ENCODE peak calls at places on chromosomes 13 and 19, in seven cellular contexts. One of them, this sample, is unnamed. For H3K4me1, the result is how much of the 10 kb centered on the place peaks cover.

GRCh38 chr19:37078717-37079032 is 442 bp downstream of the ZNF420 start:
- DNase-seq in left ventricle myocardium inferior: no peak
- DNase-seq in HepG2: no peak
- DNase-seq in CD8-positive, alpha-beta T cell: no peak
- DNase-seq in stomach: no peak
- DNase-seq in cardiac muscle cell: no peak
- DNase-seq in heart left ventricle: no peak
- DNase-seq in this sample: no peak

GRCh38 chr13:52707375-52707774 is 32.2 kb downstream of the CNMD start:
- DNase-seq in stomach: no peak
- DNase-seq in CD8-positive, alpha-beta T cell: no peak
- DNase-seq in HepG2: no peak
- DNase-seq in left ventricle myocardium inferior: no peak
- DNase-seq in cardiac muscle cell: no peak
- DNase-seq in heart left ventricle: no peak
- DNase-seq in this sample: no peak

GRCh38 chr13:42270160-42270856 is 1.6 kb upstream of the AKAP11 start:
- DNase-seq in stomach: no peak
- DNase-seq in HepG2: no peak
- DNase-seq in left ventricle myocardium inferior: no peak
- DNase-seq in cardiac muscle cell: no peak
- DNase-seq in CD8-positive, alpha-beta T cell: no peak
- DNase-seq in heart left ventricle: no peak
- DNase-seq in this sample: no peak

GRCh38 chr13:106418556-106418955 is 116.9 kb downstream of the EFNB2 start:
- DNase-seq in cardiac muscle cell: no peak
- DNase-seq in heart left ventricle: no peak
- DNase-seq in left ventricle myocardium inferior: no peak
- DNase-seq in CD8-positive, alpha-beta T cell: no peak
- DNase-seq in HepG2: no peak
- DNase-seq in stomach: no peak
- DNase-seq in this sample: no peak

GRCh38 chr13:113971471-113972231 is 2.2 kb downstream of the C13orf46 start:
- DNase-seq in left ventricle myocardium inferior: peak
- DNase-seq in cardiac muscle cell: no peak
- DNase-seq in HepG2: no peak
- DNase-seq in CD8-positive, alpha-beta T cell: no peak
- DNase-seq in heart left ventricle: peak
- DNase-seq in stomach: no peak
- DNase-seq in this sample: peak

GRCh38 chr13:112941349-112941748 is 27.7 kb upstream of the MCF2L start:
- DNase-seq in stomach: peak
- DNase-seq in HepG2: no peak
- DNase-seq in heart left ventricle: no peak
- DNase-seq in CD8-positive, alpha-beta T cell: no peak
- DNase-seq in cardiac muscle cell: no peak
- DNase-seq in left ventricle myocardium inferior: no peak
- DNase-seq in this sample: no peak

GRCh38 chr13:100532836-100533435 is 55.7 kb downstream of the GGACT start:
- DNase-seq in left ventricle myocardium inferior: no peak
- DNase-seq in CD8-positive, alpha-beta T cell: no peak
- DNase-seq in heart left ventricle: no peak
- DNase-seq in HepG2: no peak
- DNase-seq in stomach: no peak
- DNase-seq in cardiac muscle cell: no peak
- DNase-seq in this sample: no peak

GRCh38 chr13:25927966-25928365 is 123.8 kb downstream of the SHISA2 start:
- DNase-seq in heart left ventricle: no peak
- DNase-seq in left ventricle myocardium inferior: no peak
- DNase-seq in stomach: no peak
- DNase-seq in cardiac muscle cell: no peak
- DNase-seq in HepG2: no peak
- DNase-seq in CD8-positive, alpha-beta T cell: no peak
- DNase-seq in this sample: no peak

GRCh38 chr13:113646921-113647340 is 11.1 kb downstream of the ATP4B start:
- DNase-seq in heart left ventricle: no peak
- DNase-seq in HepG2: no peak
- DNase-seq in CD8-positive, alpha-beta T cell: no peak
- DNase-seq in stomach: peak
- DNase-seq in cardiac muscle cell: no peak
- DNase-seq in left ventricle myocardium inferior: peak
- DNase-seq in this sample: no peak

GRCh38 chr13:50197705-50198104 is 182.5 kb downstream of the KCNRG start:
- DNase-seq in heart left ventricle: no peak
- DNase-seq in cardiac muscle cell: no peak
- DNase-seq in CD8-positive, alpha-beta T cell: no peak
- DNase-seq in HepG2: no peak
- DNase-seq in left ventricle myocardium inferior: no peak
- DNase-seq in stomach: no peak
- DNase-seq in this sample: no peak

GRCh38 chr13:44989941-44990340 is 603 bp downstream of the GPALPP1 start:
- DNase-seq in cardiac muscle cell: peak
- DNase-seq in heart left ventricle: no peak
- DNase-seq in HepG2: no peak
- DNase-seq in CD8-positive, alpha-beta T cell: no peak
- DNase-seq in stomach: no peak
- DNase-seq in left ventricle myocardium inferior: no peak
- DNase-seq in this sample: no peak

GRCh38 chr19:21022996-21023395 is 2.5 kb downstream of the ZNF430 start:
- DNase-seq in left ventricle myocardium inferior: no peak
- DNase-seq in HepG2: peak
- DNase-seq in cardiac muscle cell: no peak
- DNase-seq in heart left ventricle: no peak
- DNase-seq in stomach: no peak
- DNase-seq in CD8-positive, alpha-beta T cell: no peak
- DNase-seq in this sample: no peak

GRCh38 chr13:22926176-22927007 is 254.4 kb upstream of the SGCG start:
- DNase-seq in left ventricle myocardium inferior: peak
- DNase-seq in cardiac muscle cell: peak
- DNase-seq in stomach: no peak
- DNase-seq in heart left ventricle: peak
- DNase-seq in CD8-positive, alpha-beta T cell: no peak
- DNase-seq in HepG2: no peak
- DNase-seq in this sample: peak

GRCh38 chr19:33809960-33810359 is 13.3 kb downstream of the KCTD15 start:
- DNase-seq in HepG2: no peak
- DNase-seq in CD8-positive, alpha-beta T cell: no peak
- DNase-seq in heart left ventricle: no peak
- DNase-seq in left ventricle myocardium inferior: no peak
- DNase-seq in cardiac muscle cell: no peak
- DNase-seq in stomach: no peak
- DNase-seq in this sample: no peak

GRCh38 chr19:11448923-11449554 is 13.6 kb downstream of the PRKCSH start:
- DNase-seq in cardiac muscle cell: no peak
- DNase-seq in CD8-positive, alpha-beta T cell: no peak
- DNase-seq in HepG2: no peak
- DNase-seq in left ventricle myocardium inferior: no peak
- DNase-seq in stomach: no peak
- DNase-seq in heart left ventricle: no peak
- DNase-seq in this sample: no peak

GRCh38 chr19:2239771-2240770 is 3.4 kb downstream of the SF3A2 start:
- DNase-seq in CD8-positive, alpha-beta T cell: peak
- DNase-seq in left ventricle myocardium inferior: no peak
- DNase-seq in HepG2: no peak
- DNase-seq in heart left ventricle: no peak
- DNase-seq in cardiac muscle cell: no peak
- DNase-seq in stomach: no peak
- DNase-seq in this sample: no peak

GRCh38 chr19:55153652-55154264 is 3.8 kb downstream of the TNNI3 start:
- DNase-seq in heart left ventricle: peak
- DNase-seq in stomach: no peak
- DNase-seq in HepG2: no peak
- DNase-seq in CD8-positive, alpha-beta T cell: no peak
- DNase-seq in left ventricle myocardium inferior: no peak
- DNase-seq in cardiac muscle cell: no peak
- DNase-seq in this sample: no peak

GRCh38 chr19:1057185-1057857 is 9.6 kb upstream of the ARHGAP45 start:
- DNase-seq in heart left ventricle: no peak
- DNase-seq in HepG2: no peak
- DNase-seq in CD8-positive, alpha-beta T cell: no peak
- DNase-seq in cardiac muscle cell: peak
- DNase-seq in stomach: no peak
- DNase-seq in left ventricle myocardium inferior: no peak
- DNase-seq in this sample: no peak

GRCh38 chr13:81539643-81540150 is 1198.8 kb upstream of the SPRY2 start:
- DNase-seq in HepG2: no peak
- DNase-seq in stomach: no peak
- DNase-seq in cardiac muscle cell: no peak
- DNase-seq in CD8-positive, alpha-beta T cell: no peak
- DNase-seq in heart left ventricle: no peak
- DNase-seq in left ventricle myocardium inferior: no peak
- DNase-seq in this sample: no peak

GRCh38 chr13:81540777-81541176 is 1199.9 kb upstream of the SPRY2 start:
- DNase-seq in HepG2: peak
- DNase-seq in left ventricle myocardium inferior: no peak
- DNase-seq in stomach: no peak
- DNase-seq in heart left ventricle: no peak
- DNase-seq in cardiac muscle cell: peak
- DNase-seq in CD8-positive, alpha-beta T cell: no peak
- DNase-seq in this sample: no peak
- TF ChIP-seq CTCF in HepG2: no peak
- TF ChIP-seq CTCF in left ventricle myocardium inferior: no peak
- TF ChIP-seq CTCF in stomach: no peak
- TF ChIP-seq CTCF in heart left ventricle: no peak
- TF ChIP-seq CTCF in cardiac muscle cell: no peak
- TF ChIP-seq CTCF in CD8-positive, alpha-beta T cell: no peak
- TF ChIP-seq CTCF in this sample: no peak

DNA sequence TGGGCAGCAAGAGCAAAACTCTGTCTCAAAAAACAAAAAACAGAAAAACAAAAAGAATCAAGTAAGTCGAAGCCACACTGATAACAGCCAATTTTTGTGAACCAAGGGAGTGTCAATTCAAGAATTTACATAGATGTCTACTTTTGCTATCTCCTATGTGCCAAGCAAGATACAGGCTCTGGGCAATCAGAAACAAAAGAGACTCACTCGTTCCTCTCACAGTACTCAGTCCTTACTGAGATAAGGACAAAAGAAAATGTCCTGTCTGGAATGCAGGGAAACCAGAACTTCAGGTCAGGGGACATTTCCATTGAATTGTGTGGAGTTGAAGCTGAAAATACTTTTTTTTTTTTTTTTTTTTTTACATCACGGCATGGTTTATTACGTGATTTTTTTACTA is 53.0 kb downstream of the NLRP12 start:
- DNase-seq in stomach: no peak
- DNase-seq in left ventricle myocardium inferior: no peak
- DNase-seq in heart left ventricle: no peak
- DNase-seq in cardiac muscle cell: no peak
- DNase-seq in CD8-positive, alpha-beta T cell: no peak
- DNase-seq in HepG2: no peak
- DNase-seq in this sample: no peak
- H3K4me3 ChIP-seq in stomach: no peak
- H3K4me3 ChIP-seq in left ventricle myocardium inferior: no peak
- H3K4me3 ChIP-seq in heart left ventricle: no peak
- H3K4me3 ChIP-seq in cardiac muscle cell: no peak
- H3K4me3 ChIP-seq in CD8-positive, alpha-beta T cell: no peak
- H3K4me3 ChIP-seq in HepG2: no peak
- H3K4me3 ChIP-seq in this sample: no peak

GRCh38 chr13:27258637-27259377 is 7.4 kb downstream of the RPL21 start:
- DNase-seq in stomach: no peak
- DNase-seq in HepG2: no peak
- DNase-seq in cardiac muscle cell: no peak
- DNase-seq in CD8-positive, alpha-beta T cell: no peak
- DNase-seq in heart left ventricle: no peak
- DNase-seq in left ventricle myocardium inferior: no peak
- DNase-seq in this sample: no peak

GRCh38 chr13:27257648-27258253 is 6.4 kb downstream of the RPL21 start:
- DNase-seq in left ventricle myocardium inferior: no peak
- DNase-seq in CD8-positive, alpha-beta T cell: no peak
- DNase-seq in cardiac muscle cell: no peak
- DNase-seq in HepG2: no peak
- DNase-seq in heart left ventricle: no peak
- DNase-seq in stomach: no peak
- DNase-seq in this sample: no peak

GRCh38 chr13:27261376-27261775 is 9.3 kb upstream of the RASL11A start:
- DNase-seq in HepG2: no peak
- DNase-seq in CD8-positive, alpha-beta T cell: no peak
- DNase-seq in stomach: no peak
- DNase-seq in left ventricle myocardium inferior: no peak
- DNase-seq in heart left ventricle: no peak
- DNase-seq in cardiac muscle cell: no peak
- DNase-seq in this sample: no peak

GRCh38 chr13:27257233-27257568 is 5.8 kb downstream of the RPL21 start:
- DNase-seq in stomach: no peak
- DNase-seq in left ventricle myocardium inferior: no peak
- DNase-seq in cardiac muscle cell: no peak
- DNase-seq in HepG2: no peak
- DNase-seq in CD8-positive, alpha-beta T cell: no peak
- DNase-seq in heart left ventricle: no peak
- DNase-seq in this sample: no peak

GRCh38 chr13:27259831-27260230 is 8.5 kb downstream of the RPL21 start:
- DNase-seq in stomach: no peak
- DNase-seq in HepG2: no peak
- DNase-seq in left ventricle myocardium inferior: no peak
- DNase-seq in CD8-positive, alpha-beta T cell: no peak
- DNase-seq in heart left ventricle: no peak
- DNase-seq in cardiac muscle cell: no peak
- DNase-seq in this sample: no peak
- H3K4me1 ChIP-seq in stomach: under half
- H3K4me1 ChIP-seq in HepG2: under half
- H3K4me1 ChIP-seq in left ventricle myocardium inferior: under half
- H3K4me1 ChIP-seq in CD8-positive, alpha-beta T cell: under half
- H3K4me1 ChIP-seq in heart left ventricle: under half
- H3K4me1 ChIP-seq in cardiac muscle cell: under half
- H3K4me1 ChIP-seq in this sample: under half

GRCh38 chr19:48248081-48248833 is 7.5 kb downstream of the CARD8 start:
- DNase-seq in cardiac muscle cell: no peak
- DNase-seq in CD8-positive, alpha-beta T cell: no peak
- DNase-seq in stomach: no peak
- DNase-seq in HepG2: no peak
- DNase-seq in left ventricle myocardium inferior: no peak
- DNase-seq in heart left ventricle: no peak
- DNase-seq in this sample: no peak
- TF ChIP-seq CTCF in cardiac muscle cell: no peak
- TF ChIP-seq CTCF in CD8-positive, alpha-beta T cell: no peak
- TF ChIP-seq CTCF in stomach: no peak
- TF ChIP-seq CTCF in HepG2: no peak
- TF ChIP-seq CTCF in left ventricle myocardium inferior: no peak
- TF ChIP-seq CTCF in heart left ventricle: no peak
- TF ChIP-seq CTCF in this sample: no peak

GRCh38 chr13:67726979-67727378 is 496.8 kb upstream of the PCDH9 start:
- DNase-seq in stomach: no peak
- DNase-seq in HepG2: peak
- DNase-seq in CD8-positive, alpha-beta T cell: no peak
- DNase-seq in cardiac muscle cell: no peak
- DNase-seq in heart left ventricle: no peak
- DNase-seq in left ventricle myocardium inferior: no peak
- DNase-seq in this sample: no peak
- H3K4me3 ChIP-seq in stomach: no peak
- H3K4me3 ChIP-seq in HepG2: no peak
- H3K4me3 ChIP-seq in CD8-positive, alpha-beta T cell: no peak
- H3K4me3 ChIP-seq in cardiac muscle cell: no peak
- H3K4me3 ChIP-seq in heart left ventricle: no peak
- H3K4me3 ChIP-seq in left ventricle myocardium inferior: no peak
- H3K4me3 ChIP-seq in this sample: no peak

GRCh38 chr19:31355330-31356289 is 6.4 kb upstream of the TSHZ3 start:
- DNase-seq in cardiac muscle cell: no peak
- DNase-seq in HepG2: no peak
- DNase-seq in CD8-positive, alpha-beta T cell: no peak
- DNase-seq in stomach: no peak
- DNase-seq in left ventricle myocardium inferior: no peak
- DNase-seq in heart left ventricle: no peak
- DNase-seq in this sample: no peak
- H3K4me1 ChIP-seq in cardiac muscle cell: under half
- H3K4me1 ChIP-seq in HepG2: under half
- H3K4me1 ChIP-seq in CD8-positive, alpha-beta T cell: under half
- H3K4me1 ChIP-seq in stomach: under half
- H3K4me1 ChIP-seq in left ventricle myocardium inferior: under half
- H3K4me1 ChIP-seq in heart left ventricle: under half
- H3K4me1 ChIP-seq in this sample: under half

This sample was measured in psoas muscle.